ENCODE peak calls at places on chromosomes 4 and X, in four cellular contexts. One of them, this sample, is unnamed.

GRCh38 chrX:41313419-41313818 is 20.5 kb upstream of the DDX3X start:
- DNase-seq in psoas muscle: no peak
- DNase-seq in AG20443: peak
- DNase-seq in NB4: no peak
- DNase-seq in this sample: no peak

GRCh38 chr4:123093247-123093646 is 170.8 kb upstream of the NUDT6 start:
- DNase-seq in psoas muscle: no peak
- DNase-seq in AG20443: no peak
- DNase-seq in NB4: peak
- DNase-seq in this sample: no peak

GRCh38 chr4:65668201-65669007 is 1.9 kb downstream of the EPHA5 start:
- DNase-seq in psoas muscle: peak
- DNase-seq in AG20443: peak
- DNase-seq in NB4: no peak
- DNase-seq in this sample: peak

GRCh38 chr4:123555500-123556273 is 159.1 kb downstream of the SPRY1 start:
- DNase-seq in psoas muscle: peak
- DNase-seq in AG20443: peak
- DNase-seq in NB4: peak
- DNase-seq in this sample: peak

GRCh38 chrX:125150231-125150630 is 169.4 kb upstream of the TEX13C start:
- DNase-seq in psoas muscle: no peak
- DNase-seq in AG20443: no peak
- DNase-seq in NB4: no peak
- DNase-seq in this sample: no peak

GRCh38 chr4:140012688-140013087 is 141.3 kb downstream of the MAML3 start:
- DNase-seq in psoas muscle: peak
- DNase-seq in AG20443: peak
- DNase-seq in NB4: peak
- DNase-seq in this sample: peak

GRCh38 chr4:3228881-3229280 is 20.1 kb upstream of the MSANTD1 start:
- DNase-seq in psoas muscle: peak
- DNase-seq in AG20443: no peak
- DNase-seq in NB4: no peak
- DNase-seq in this sample: no peak

GRCh38 chr4:123749408-123749807 is 352.8 kb downstream of the SPRY1 start:
- DNase-seq in psoas muscle: peak
- DNase-seq in AG20443: no peak
- DNase-seq in NB4: no peak
- DNase-seq in this sample: peak

This sample was measured in right cardiac atrium.